ENCODE peak calls at places on chromosomes 4 and X, in four cellular contexts. One of them, this sample, is unnamed. For H3K27me3, the result is how much of the 10 kb centered on the place peaks cover.

GRCh38 chr4:2940267-2941137 is 22.7 kb downstream of the NOP14 start:
- DNase-seq in mammary epithelial cell: no peak
- DNase-seq in psoas muscle: peak
- DNase-seq in neural progenitor cell: no peak
- DNase-seq in this sample: no peak

GRCh38 chrX:154748712-154749339 is 2.1 kb downstream of the GAB3 start:
- DNase-seq in mammary epithelial cell: peak
- DNase-seq in neural progenitor cell: peak
- DNase-seq in psoas muscle: no peak
- DNase-seq in this sample: peak

GRCh38 chr4:139777757-139778156 is 112.1 kb downstream of the MGST2 start:
- DNase-seq in mammary epithelial cell: no peak
- DNase-seq in psoas muscle: peak
- DNase-seq in neural progenitor cell: no peak
- DNase-seq in this sample: no peak

GRCh38 chrX:140733766-140734342 is 24.3 kb downstream of the LINC00632 start:
- DNase-seq in mammary epithelial cell: peak
- DNase-seq in neural progenitor cell: peak
- DNase-seq in psoas muscle: no peak
- DNase-seq in this sample: peak

GRCh38 chrX:81120270-81120935 is 81.3 kb downstream of the HMGN5 start:
- DNase-seq in psoas muscle: no peak
- DNase-seq in mammary epithelial cell: no peak
- DNase-seq in neural progenitor cell: no peak
- DNase-seq in this sample: no peak

GRCh38 chr4:96983830-96984229 is 1143.9 kb downstream of the PDHA2 start:
- DNase-seq in neural progenitor cell: no peak
- DNase-seq in mammary epithelial cell: no peak
- DNase-seq in psoas muscle: no peak
- DNase-seq in this sample: peak

GRCh38 chr4:102402223-102402622 is 56.9 kb upstream of the SLC39A8 start:
- DNase-seq in neural progenitor cell: no peak
- DNase-seq in psoas muscle: no peak
- DNase-seq in mammary epithelial cell: no peak
- DNase-seq in this sample: no peak

GRCh38 chrX:129983575-129984131 is 1.2 kb downstream of the BCORL1 start:
- DNase-seq in psoas muscle: peak
- DNase-seq in neural progenitor cell: peak
- DNase-seq in mammary epithelial cell: no peak
- DNase-seq in this sample: no peak

GRCh38 chr4:47002593-47002992 is 9.2 kb upstream of the GABRA4 start:
- DNase-seq in neural progenitor cell: no peak
- DNase-seq in psoas muscle: no peak
- DNase-seq in mammary epithelial cell: peak
- DNase-seq in this sample: peak

GRCh38 chr4:101357751-101358150 is 10.4 kb upstream of the PPP3CA start:
- DNase-seq in psoas muscle: no peak
- DNase-seq in mammary epithelial cell: no peak
- DNase-seq in neural progenitor cell: no peak
- DNase-seq in this sample: peak

GRCh38 chr4:110613710-110614109 is 9.2 kb downstream of the PITX2 start:
- DNase-seq in neural progenitor cell: no peak
- DNase-seq in psoas muscle: no peak
- DNase-seq in mammary epithelial cell: no peak
- DNase-seq in this sample: no peak

GRCh38 chr4:110612631-110613269 is 10.1 kb downstream of the PITX2 start:
- DNase-seq in mammary epithelial cell: no peak
- DNase-seq in neural progenitor cell: no peak
- DNase-seq in psoas muscle: no peak
- DNase-seq in this sample: no peak

GRCh38 chr4:110610620-110610939 is 12.3 kb downstream of the PITX2 start:
- DNase-seq in neural progenitor cell: no peak
- DNase-seq in mammary epithelial cell: no peak
- DNase-seq in psoas muscle: no peak
- DNase-seq in this sample: no peak

GRCh38 chr4:110610940-110611785 is 11.7 kb downstream of the PITX2 start:
- DNase-seq in psoas muscle: no peak
- DNase-seq in neural progenitor cell: no peak
- DNase-seq in mammary epithelial cell: no peak
- DNase-seq in this sample: no peak

GRCh38 chr4:110611968-110612447 is 10.9 kb downstream of the PITX2 start:
- DNase-seq in neural progenitor cell: no peak
- DNase-seq in psoas muscle: no peak
- DNase-seq in mammary epithelial cell: no peak
- DNase-seq in this sample: no peak
- H3K27me3 ChIP-seq in neural progenitor cell: half or more
- H3K27me3 ChIP-seq in psoas muscle: under half
- H3K27me3 ChIP-seq in mammary epithelial cell: half or more
- H3K27me3 ChIP-seq in this sample: half or more

GRCh38 chrX:132615396-132616131 is 126.7 kb upstream of the MBNL3 start:
- DNase-seq in neural progenitor cell: peak
- DNase-seq in psoas muscle: no peak
- DNase-seq in mammary epithelial cell: peak
- DNase-seq in this sample: peak
- H3K27me3 ChIP-seq in neural progenitor cell: under half
- H3K27me3 ChIP-seq in psoas muscle: under half
- H3K27me3 ChIP-seq in mammary epithelial cell: under half
- H3K27me3 ChIP-seq in this sample: under half

GRCh38 chr4:122434285-122434684 is 22.2 kb downstream of the IL2 start:
- DNase-seq in neural progenitor cell: no peak
- DNase-seq in psoas muscle: no peak
- DNase-seq in mammary epithelial cell: no peak
- DNase-seq in this sample: no peak
- H3K27me3 ChIP-seq in neural progenitor cell: under half
- H3K27me3 ChIP-seq in psoas muscle: under half
- H3K27me3 ChIP-seq in mammary epithelial cell: under half
- H3K27me3 ChIP-seq in this sample: under half

GRCh38 chr4:93832097-93832496 is 3.5 kb downstream of the ATOH1 start:
- DNase-seq in mammary epithelial cell: no peak
- DNase-seq in psoas muscle: no peak
- DNase-seq in neural progenitor cell: peak
- DNase-seq in this sample: no peak

GRCh38 chr4:93829531-93830089 is 1.1 kb downstream of the ATOH1 start:
- DNase-seq in neural progenitor cell: peak
- DNase-seq in psoas muscle: no peak
- DNase-seq in mammary epithelial cell: no peak
- DNase-seq in this sample: no peak

GRCh38 chr4:93835929-93836328 is 7.4 kb downstream of the ATOH1 start:
- DNase-seq in psoas muscle: no peak
- DNase-seq in mammary epithelial cell: no peak
- DNase-seq in neural progenitor cell: no peak
- DNase-seq in this sample: no peak

GRCh38 chr4:93830090-93830818 is 1.7 kb downstream of the ATOH1 start:
- DNase-seq in neural progenitor cell: peak
- DNase-seq in psoas muscle: no peak
- DNase-seq in mammary epithelial cell: no peak
- DNase-seq in this sample: no peak

DNA sequence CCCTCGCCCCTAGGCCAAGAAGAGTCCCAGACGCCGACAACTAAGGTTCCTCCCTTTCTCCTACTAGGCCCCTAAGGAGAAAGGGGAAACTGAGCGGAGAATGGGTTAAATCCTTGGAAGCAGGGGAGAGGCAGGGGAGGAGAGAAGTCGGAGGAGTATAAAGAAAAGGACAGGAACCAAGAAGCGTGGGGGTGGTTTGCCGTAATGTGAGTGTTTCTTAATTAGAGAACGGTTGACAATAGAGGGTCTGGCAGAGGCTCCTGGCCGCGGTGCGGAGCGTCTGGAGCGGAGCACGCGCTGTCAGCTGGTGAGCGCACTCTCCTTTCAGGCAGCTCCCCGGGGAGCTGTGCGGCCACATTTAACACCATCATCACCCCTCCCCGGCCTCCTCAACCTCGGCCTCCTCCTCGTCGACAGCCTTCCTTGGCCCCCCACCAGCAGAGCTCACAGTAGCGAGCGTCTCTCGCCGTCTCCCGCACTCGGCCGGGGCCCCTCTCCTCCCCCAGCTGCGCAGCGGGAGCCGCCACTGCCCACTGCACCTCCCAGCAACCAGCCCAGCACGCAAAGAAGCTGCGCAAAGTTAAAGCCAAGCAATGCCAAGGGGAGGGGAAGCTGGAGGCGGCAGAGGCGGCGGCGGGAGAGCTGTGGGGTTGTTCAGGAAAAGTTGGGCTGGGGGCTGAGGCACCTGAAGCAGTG is 6.0 kb downstream of the ATOH1 start:
- DNase-seq in psoas muscle: no peak
- DNase-seq in mammary epithelial cell: no peak
- DNase-seq in neural progenitor cell: peak
- DNase-seq in this sample: no peak
- H3K27me3 ChIP-seq in psoas muscle: under half
- H3K27me3 ChIP-seq in mammary epithelial cell: under half
- H3K27me3 ChIP-seq in neural progenitor cell: half or more
- H3K27me3 ChIP-seq in this sample: half or more

GRCh38 chrX:13681595-13681994 is 7.3 kb upstream of the RAB9A start:
- DNase-seq in mammary epithelial cell: no peak
- DNase-seq in psoas muscle: no peak
- DNase-seq in neural progenitor cell: no peak
- DNase-seq in this sample: no peak

GRCh38 chrX:13687203-13687602 is 1.7 kb upstream of the RAB9A start:
- DNase-seq in mammary epithelial cell: no peak
- DNase-seq in neural progenitor cell: no peak
- DNase-seq in psoas muscle: no peak
- DNase-seq in this sample: no peak

GRCh38 chrX:13685126-13685763 is 3.7 kb upstream of the RAB9A start:
- DNase-seq in psoas muscle: no peak
- DNase-seq in neural progenitor cell: no peak
- DNase-seq in mammary epithelial cell: peak
- DNase-seq in this sample: peak

GRCh38 chrX:13688384-13688771 is 550 bp upstream of the RAB9A start:
- DNase-seq in mammary epithelial cell: no peak
- DNase-seq in psoas muscle: no peak
- DNase-seq in neural progenitor cell: no peak
- DNase-seq in this sample: no peak

GRCh38 chrX:13684361-13684760 is 4.6 kb upstream of the RAB9A start:
- DNase-seq in psoas muscle: no peak
- DNase-seq in mammary epithelial cell: no peak
- DNase-seq in neural progenitor cell: no peak
- DNase-seq in this sample: no peak
- H3K27me3 ChIP-seq in psoas muscle: under half
- H3K27me3 ChIP-seq in mammary epithelial cell: under half
- H3K27me3 ChIP-seq in neural progenitor cell: under half
- H3K27me3 ChIP-seq in this sample: under half

DNA sequence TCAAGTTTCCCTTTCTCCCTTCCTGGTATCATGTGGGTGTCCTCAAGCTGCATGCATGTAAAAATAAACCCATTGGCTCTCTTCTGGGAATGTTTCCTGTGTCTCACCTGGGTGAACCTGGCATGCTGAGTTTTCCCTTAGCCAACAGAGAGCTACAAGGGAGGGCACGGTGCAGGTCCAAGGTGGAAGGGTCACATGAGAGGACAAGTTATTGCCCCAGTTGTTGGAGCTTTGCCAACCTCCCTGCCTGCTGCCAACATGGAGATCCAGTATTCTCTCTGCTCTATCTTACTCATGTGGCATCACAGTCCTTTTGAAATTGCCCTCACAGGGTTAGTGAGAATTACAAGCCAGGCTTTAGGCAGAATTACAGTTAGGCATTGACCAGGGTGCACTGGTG is 196.1 kb upstream of the GYPA start:
- DNase-seq in mammary epithelial cell: no peak
- DNase-seq in psoas muscle: no peak
- DNase-seq in neural progenitor cell: no peak
- DNase-seq in this sample: no peak
- H3K27me3 ChIP-seq in mammary epithelial cell: under half
- H3K27me3 ChIP-seq in psoas muscle: under half
- H3K27me3 ChIP-seq in neural progenitor cell: under half
- H3K27me3 ChIP-seq in this sample: under half

DNA sequence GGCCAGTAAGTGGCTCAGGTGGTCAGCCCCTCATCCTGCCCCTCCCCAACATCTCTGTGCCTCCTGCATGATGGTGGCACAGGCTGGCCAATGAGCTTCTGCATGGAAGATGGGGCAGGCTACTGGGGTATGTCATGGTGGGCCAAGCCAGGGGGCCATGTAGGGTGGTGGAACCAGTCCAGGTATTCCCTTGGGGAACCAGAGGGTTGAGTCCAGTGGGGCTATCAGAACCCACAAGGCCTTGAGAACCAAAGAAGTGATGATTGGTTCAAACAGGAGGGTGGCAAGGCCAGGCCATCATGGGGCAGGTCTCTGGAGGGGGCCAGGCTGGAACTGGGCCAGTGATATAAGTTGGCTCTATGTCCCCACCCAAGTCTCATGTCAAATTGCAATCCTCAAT is 18.8 kb upstream of the PPP2R2C start:
- DNase-seq in neural progenitor cell: no peak
- DNase-seq in psoas muscle: no peak
- DNase-seq in mammary epithelial cell: no peak
- DNase-seq in this sample: no peak
- H3K27me3 ChIP-seq in neural progenitor cell: under half
- H3K27me3 ChIP-seq in psoas muscle: under half
- H3K27me3 ChIP-seq in mammary epithelial cell: under half
- H3K27me3 ChIP-seq in this sample: under half

DNA sequence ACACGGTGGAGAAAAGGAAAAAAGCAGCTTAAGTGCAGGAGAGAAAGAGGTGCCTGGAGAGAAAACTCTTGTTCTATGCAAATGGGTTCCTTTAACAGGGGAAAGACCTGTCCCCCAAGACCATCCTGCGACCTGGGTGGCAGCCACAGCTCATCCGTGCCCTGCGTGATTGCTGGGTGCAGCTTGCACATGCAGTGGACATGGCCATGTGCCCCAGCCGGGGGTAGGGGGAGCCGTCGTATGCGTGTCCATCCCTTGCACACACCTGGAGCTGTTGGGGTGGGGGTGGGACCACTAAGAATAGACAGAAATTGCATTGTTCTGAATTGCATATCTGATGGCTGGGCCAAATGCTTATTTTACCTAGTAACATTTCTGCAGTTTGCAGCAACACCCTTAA is 171.9 kb downstream of the GUCY2F start:
- DNase-seq in psoas muscle: peak
- DNase-seq in neural progenitor cell: no peak
- DNase-seq in mammary epithelial cell: no peak
- DNase-seq in this sample: no peak
- H3K27me3 ChIP-seq in psoas muscle: under half
- H3K27me3 ChIP-seq in neural progenitor cell: under half
- H3K27me3 ChIP-seq in mammary epithelial cell: under half
- H3K27me3 ChIP-seq in this sample: under half